ENCODE peak calls at places on chromosome 9, in seven cellular contexts. One of them, this sample, is unnamed.

GRCh38 chr9:70802206-70802605 is 319.2 kb downstream of the TRPM3 start:
- DNase-seq in right atrium auricular region: no peak
- DNase-seq in gastrocnemius medialis: no peak
- DNase-seq in fibroblast of the aortic adventitia: peak
- DNase-seq in mesothelial cell of epicardium: no peak
- DNase-seq in uterus: no peak
- DNase-seq in CD8-positive, alpha-beta T cell: no peak
- DNase-seq in this sample: no peak

GRCh38 chr9:124345751-124346281 is 69.4 kb downstream of the PSMB7 start:
- DNase-seq in fibroblast of the aortic adventitia: no peak
- DNase-seq in uterus: no peak
- DNase-seq in CD8-positive, alpha-beta T cell: no peak
- DNase-seq in right atrium auricular region: no peak
- DNase-seq in mesothelial cell of epicardium: no peak
- DNase-seq in gastrocnemius medialis: no peak
- DNase-seq in this sample: no peak

GRCh38 chr9:129777769-129778130 is 24.9 kb upstream of the PTGES start:
- DNase-seq in uterus: no peak
- DNase-seq in mesothelial cell of epicardium: no peak
- DNase-seq in right atrium auricular region: no peak
- DNase-seq in gastrocnemius medialis: no peak
- DNase-seq in fibroblast of the aortic adventitia: no peak
- DNase-seq in CD8-positive, alpha-beta T cell: no peak
- DNase-seq in this sample: no peak

GRCh38 chr9:93466416-93467061 is 13.2 kb upstream of the FAM120AOS start:
- DNase-seq in mesothelial cell of epicardium: no peak
- DNase-seq in CD8-positive, alpha-beta T cell: no peak
- DNase-seq in right atrium auricular region: no peak
- DNase-seq in uterus: no peak
- DNase-seq in fibroblast of the aortic adventitia: no peak
- DNase-seq in gastrocnemius medialis: no peak
- DNase-seq in this sample: no peak

GRCh38 chr9:134944351-134944802 is 26.7 kb upstream of the FCN1 start:
- DNase-seq in uterus: peak
- DNase-seq in gastrocnemius medialis: peak
- DNase-seq in right atrium auricular region: no peak
- DNase-seq in mesothelial cell of epicardium: no peak
- DNase-seq in fibroblast of the aortic adventitia: peak
- DNase-seq in CD8-positive, alpha-beta T cell: no peak
- DNase-seq in this sample: no peak

GRCh38 chr9:87564111-87564510 is 66.4 kb downstream of the DAPK1 start:
- DNase-seq in mesothelial cell of epicardium: no peak
- DNase-seq in right atrium auricular region: no peak
- DNase-seq in gastrocnemius medialis: no peak
- DNase-seq in fibroblast of the aortic adventitia: peak
- DNase-seq in uterus: no peak
- DNase-seq in CD8-positive, alpha-beta T cell: no peak
- DNase-seq in this sample: no peak

GRCh38 chr9:979983-980382 is 3.5 kb downstream of the DMRT3 start:
- DNase-seq in right atrium auricular region: no peak
- DNase-seq in CD8-positive, alpha-beta T cell: no peak
- DNase-seq in mesothelial cell of epicardium: no peak
- DNase-seq in gastrocnemius medialis: no peak
- DNase-seq in fibroblast of the aortic adventitia: no peak
- DNase-seq in uterus: no peak
- DNase-seq in this sample: no peak

GRCh38 chr9:70177121-70177520 is 81.7 kb upstream of the SMC5 start:
- DNase-seq in fibroblast of the aortic adventitia: no peak
- DNase-seq in uterus: no peak
- DNase-seq in gastrocnemius medialis: no peak
- DNase-seq in mesothelial cell of epicardium: no peak
- DNase-seq in right atrium auricular region: no peak
- DNase-seq in CD8-positive, alpha-beta T cell: no peak
- DNase-seq in this sample: no peak

GRCh38 chr9:89442501-89442978 is 55.4 kb downstream of the SEMA4D start:
- DNase-seq in uterus: no peak
- DNase-seq in CD8-positive, alpha-beta T cell: no peak
- DNase-seq in fibroblast of the aortic adventitia: no peak
- DNase-seq in gastrocnemius medialis: no peak
- DNase-seq in right atrium auricular region: no peak
- DNase-seq in mesothelial cell of epicardium: no peak
- DNase-seq in this sample: no peak

GRCh38 chr9:133477992-133478850 is 678 bp downstream of the SLC2A6 start:
- DNase-seq in uterus: no peak
- DNase-seq in right atrium auricular region: no peak
- DNase-seq in fibroblast of the aortic adventitia: peak
- DNase-seq in mesothelial cell of epicardium: no peak
- DNase-seq in gastrocnemius medialis: no peak
- DNase-seq in CD8-positive, alpha-beta T cell: no peak
- DNase-seq in this sample: no peak

GRCh38 chr9:70030156-70030555 is 13.5 kb upstream of the MAMDC2 start:
- DNase-seq in CD8-positive, alpha-beta T cell: no peak
- DNase-seq in fibroblast of the aortic adventitia: peak
- DNase-seq in uterus: no peak
- DNase-seq in right atrium auricular region: no peak
- DNase-seq in gastrocnemius medialis: no peak
- DNase-seq in mesothelial cell of epicardium: no peak
- DNase-seq in this sample: no peak

GRCh38 chr9:105694848-105695581 is 674 bp downstream of the TMEM38B start:
- DNase-seq in gastrocnemius medialis: peak
- DNase-seq in uterus: peak
- DNase-seq in fibroblast of the aortic adventitia: peak
- DNase-seq in right atrium auricular region: peak
- DNase-seq in mesothelial cell of epicardium: peak
- DNase-seq in CD8-positive, alpha-beta T cell: peak
- DNase-seq in this sample: peak

GRCh38 chr9:32603914-32604852 is 31.2 kb upstream of the NDUFB6 start:
- DNase-seq in fibroblast of the aortic adventitia: no peak
- DNase-seq in right atrium auricular region: no peak
- DNase-seq in CD8-positive, alpha-beta T cell: no peak
- DNase-seq in mesothelial cell of epicardium: no peak
- DNase-seq in gastrocnemius medialis: no peak
- DNase-seq in uterus: no peak
- DNase-seq in this sample: no peak

GRCh38 chr9:15268796-15269195 is 38.2 kb downstream of the TTC39B start:
- DNase-seq in gastrocnemius medialis: no peak
- DNase-seq in uterus: no peak
- DNase-seq in mesothelial cell of epicardium: no peak
- DNase-seq in right atrium auricular region: no peak
- DNase-seq in fibroblast of the aortic adventitia: no peak
- DNase-seq in CD8-positive, alpha-beta T cell: no peak
- DNase-seq in this sample: no peak

GRCh38 chr9:69376651-69377050 is 51.6 kb downstream of the ENTREP1 start:
- DNase-seq in mesothelial cell of epicardium: no peak
- DNase-seq in CD8-positive, alpha-beta T cell: no peak
- DNase-seq in uterus: peak
- DNase-seq in right atrium auricular region: peak
- DNase-seq in gastrocnemius medialis: peak
- DNase-seq in fibroblast of the aortic adventitia: peak
- DNase-seq in this sample: peak

GRCh38 chr9:130186839-130187522 is 14.8 kb downstream of the NCS1 start:
- DNase-seq in CD8-positive, alpha-beta T cell: no peak
- DNase-seq in fibroblast of the aortic adventitia: peak
- DNase-seq in uterus: peak
- DNase-seq in mesothelial cell of epicardium: no peak
- DNase-seq in gastrocnemius medialis: peak
- DNase-seq in right atrium auricular region: no peak
- DNase-seq in this sample: peak

GRCh38 chr9:91210318-91210717 is 151.4 kb downstream of the AUH start:
- DNase-seq in gastrocnemius medialis: no peak
- DNase-seq in right atrium auricular region: no peak
- DNase-seq in mesothelial cell of epicardium: no peak
- DNase-seq in uterus: no peak
- DNase-seq in fibroblast of the aortic adventitia: no peak
- DNase-seq in CD8-positive, alpha-beta T cell: no peak
- DNase-seq in this sample: no peak

GRCh38 chr9:28439688-28440087 is 866.4 kb upstream of the C9orf72 start:
- DNase-seq in mesothelial cell of epicardium: no peak
- DNase-seq in uterus: no peak
- DNase-seq in CD8-positive, alpha-beta T cell: no peak
- DNase-seq in right atrium auricular region: no peak
- DNase-seq in gastrocnemius medialis: no peak
- DNase-seq in fibroblast of the aortic adventitia: no peak
- DNase-seq in this sample: no peak

DNA sequence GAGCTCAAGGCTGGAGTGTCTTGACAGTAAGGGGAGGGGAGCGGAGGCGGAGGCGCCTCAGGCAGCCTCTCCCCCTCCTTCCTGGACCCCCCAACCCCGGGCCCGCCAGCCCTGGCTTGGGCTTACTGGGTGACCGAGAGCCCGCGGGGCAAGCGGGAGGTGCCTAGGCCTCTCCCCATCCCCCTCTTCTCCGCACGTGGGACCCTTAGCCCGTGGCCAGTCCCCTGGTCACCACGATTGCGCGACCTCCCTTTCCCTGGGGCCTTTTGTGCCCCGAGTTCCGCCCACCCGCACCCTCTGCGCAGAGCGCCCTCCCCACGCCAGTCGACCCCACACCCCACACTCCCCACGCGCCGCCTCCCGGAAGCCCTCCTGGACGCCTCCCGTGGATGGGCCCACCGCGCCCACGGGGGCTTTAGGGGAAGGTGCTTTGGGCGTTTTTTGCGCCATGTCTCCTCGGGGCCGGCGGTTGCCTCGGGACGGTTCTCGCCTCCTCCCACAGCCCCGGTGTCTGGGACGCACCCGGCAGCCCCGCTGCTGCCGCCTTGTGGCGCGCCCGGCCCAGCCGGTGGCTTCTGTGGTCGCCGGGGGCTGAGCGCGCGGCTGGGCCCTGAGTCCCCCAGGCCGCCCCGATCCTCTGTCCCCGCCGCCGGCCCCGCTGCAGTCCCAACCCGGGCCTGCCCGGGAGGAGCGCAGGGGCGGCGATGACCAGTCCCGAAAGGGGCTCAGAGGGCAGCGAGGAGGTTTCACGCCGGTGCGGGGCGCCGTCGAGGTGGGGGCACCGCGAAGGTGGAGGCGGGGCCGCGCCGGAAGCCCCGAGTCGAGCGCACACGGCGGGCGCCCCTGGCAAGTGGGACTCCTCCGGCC is 3.2 kb downstream of the TOR4A start:
- DNase-seq in mesothelial cell of epicardium: peak
- DNase-seq in CD8-positive, alpha-beta T cell: no peak
- DNase-seq in gastrocnemius medialis: no peak
- DNase-seq in right atrium auricular region: no peak
- DNase-seq in uterus: no peak
- DNase-seq in fibroblast of the aortic adventitia: no peak
- DNase-seq in this sample: peak
- TF ChIP-seq CTCF in mesothelial cell of epicardium: peak
- TF ChIP-seq CTCF in CD8-positive, alpha-beta T cell: no peak
- TF ChIP-seq CTCF in gastrocnemius medialis: peak
- TF ChIP-seq CTCF in right atrium auricular region: peak
- TF ChIP-seq CTCF in uterus: no peak
- TF ChIP-seq CTCF in fibroblast of the aortic adventitia: peak
- TF ChIP-seq CTCF in this sample: no peak

GRCh38 chr9:37035472-37036236 is 1.6 kb upstream of the PAX5 start:
- DNase-seq in fibroblast of the aortic adventitia: peak
- DNase-seq in uterus: no peak
- DNase-seq in mesothelial cell of epicardium: no peak
- DNase-seq in right atrium auricular region: no peak
- DNase-seq in gastrocnemius medialis: no peak
- DNase-seq in CD8-positive, alpha-beta T cell: no peak
- DNase-seq in this sample: no peak

GRCh38 chr9:37033141-37033540 is 927 bp downstream of the PAX5 start:
- DNase-seq in mesothelial cell of epicardium: no peak
- DNase-seq in right atrium auricular region: no peak
- DNase-seq in fibroblast of the aortic adventitia: no peak
- DNase-seq in uterus: no peak
- DNase-seq in CD8-positive, alpha-beta T cell: no peak
- DNase-seq in gastrocnemius medialis: no peak
- DNase-seq in this sample: no peak

GRCh38 chr9:37033753-37034319 is at the start of gene PAX5:
- DNase-seq in CD8-positive, alpha-beta T cell: no peak
- DNase-seq in uterus: no peak
- DNase-seq in fibroblast of the aortic adventitia: no peak
- DNase-seq in gastrocnemius medialis: no peak
- DNase-seq in right atrium auricular region: no peak
- DNase-seq in mesothelial cell of epicardium: no peak
- DNase-seq in this sample: no peak

GRCh38 chr9:37034938-37035471 is 937 bp upstream of the PAX5 start:
- DNase-seq in uterus: no peak
- DNase-seq in mesothelial cell of epicardium: no peak
- DNase-seq in gastrocnemius medialis: no peak
- DNase-seq in fibroblast of the aortic adventitia: no peak
- DNase-seq in right atrium auricular region: no peak
- DNase-seq in CD8-positive, alpha-beta T cell: no peak
- DNase-seq in this sample: no peak

GRCh38 chr9:37034320-37034937 is 361 bp upstream of the PAX5 start:
- DNase-seq in uterus: no peak
- DNase-seq in gastrocnemius medialis: no peak
- DNase-seq in right atrium auricular region: no peak
- DNase-seq in mesothelial cell of epicardium: no peak
- DNase-seq in CD8-positive, alpha-beta T cell: no peak
- DNase-seq in fibroblast of the aortic adventitia: no peak
- DNase-seq in this sample: no peak
- TF ChIP-seq CTCF in uterus: no peak
- TF ChIP-seq CTCF in gastrocnemius medialis: no peak
- TF ChIP-seq CTCF in right atrium auricular region: no peak
- TF ChIP-seq CTCF in mesothelial cell of epicardium: no peak
- TF ChIP-seq CTCF in CD8-positive, alpha-beta T cell: no peak
- TF ChIP-seq CTCF in fibroblast of the aortic adventitia: no peak
- TF ChIP-seq CTCF in this sample: no peak

DNA sequence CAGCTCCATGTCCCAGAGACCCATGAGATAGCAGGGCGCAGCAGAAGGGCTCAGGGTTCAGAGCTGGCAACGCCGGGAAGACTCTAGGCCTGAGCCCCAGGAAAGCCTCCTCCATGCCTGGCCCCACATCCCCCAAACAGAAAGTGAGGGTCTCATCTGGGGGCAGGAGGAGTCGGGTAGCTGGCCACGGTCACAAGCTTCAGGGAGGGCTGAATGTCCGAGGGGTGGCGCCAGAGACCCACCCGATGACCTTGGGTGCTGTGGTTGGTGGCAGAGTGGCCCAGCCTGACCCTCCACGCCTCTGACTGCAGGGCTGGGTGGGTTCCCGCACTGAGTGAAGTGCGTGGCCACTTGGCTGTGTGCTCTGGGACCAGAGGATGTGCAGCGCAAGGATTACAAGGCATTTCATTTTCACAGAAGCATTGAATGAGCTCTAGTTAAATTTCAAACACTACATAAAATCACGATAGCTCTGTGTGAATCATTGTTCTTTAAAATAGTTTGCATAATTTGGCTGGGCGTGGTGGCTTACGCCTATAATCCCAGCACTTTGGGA is 3.0 kb downstream of the C8G start:
- DNase-seq in mesothelial cell of epicardium: no peak
- DNase-seq in uterus: no peak
- DNase-seq in gastrocnemius medialis: peak
- DNase-seq in fibroblast of the aortic adventitia: peak
- DNase-seq in right atrium auricular region: no peak
- DNase-seq in CD8-positive, alpha-beta T cell: no peak
- DNase-seq in this sample: peak
- TF ChIP-seq CTCF in mesothelial cell of epicardium: no peak
- TF ChIP-seq CTCF in uterus: peak
- TF ChIP-seq CTCF in gastrocnemius medialis: peak
- TF ChIP-seq CTCF in fibroblast of the aortic adventitia: peak
- TF ChIP-seq CTCF in right atrium auricular region: peak
- TF ChIP-seq CTCF in CD8-positive, alpha-beta T cell: no peak
- TF ChIP-seq CTCF in this sample: peak

DNA sequence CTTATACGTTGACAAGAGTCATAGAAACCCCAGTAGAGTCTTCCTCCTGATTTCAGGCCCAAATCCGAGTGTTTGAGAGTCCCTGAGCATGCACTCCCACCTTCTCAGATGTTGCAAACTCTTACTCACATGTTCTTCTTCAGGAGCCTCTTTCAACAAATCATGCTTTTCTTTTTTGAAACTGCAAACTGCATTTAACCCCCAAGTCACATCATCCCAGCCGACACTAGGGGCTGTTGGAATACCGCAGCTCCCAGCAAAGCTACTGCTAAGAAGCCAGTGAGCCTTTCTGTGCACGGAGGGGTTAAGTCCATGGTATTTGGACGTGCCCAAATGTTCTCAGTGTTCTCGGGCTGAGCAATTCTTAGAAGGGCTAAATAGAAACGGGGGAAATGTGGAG is 282.9 kb downstream of the NFIB start:
- DNase-seq in fibroblast of the aortic adventitia: peak
- DNase-seq in CD8-positive, alpha-beta T cell: no peak
- DNase-seq in uterus: peak
- DNase-seq in mesothelial cell of epicardium: no peak
- DNase-seq in right atrium auricular region: no peak
- DNase-seq in gastrocnemius medialis: peak
- DNase-seq in this sample: no peak
- TF ChIP-seq CTCF in fibroblast of the aortic adventitia: peak
- TF ChIP-seq CTCF in CD8-positive, alpha-beta T cell: no peak
- TF ChIP-seq CTCF in uterus: no peak
- TF ChIP-seq CTCF in mesothelial cell of epicardium: no peak
- TF ChIP-seq CTCF in right atrium auricular region: no peak
- TF ChIP-seq CTCF in gastrocnemius medialis: no peak
- TF ChIP-seq CTCF in this sample: no peak

This sample was measured in left lung.